ENCODE peak calls at places on chromosomes 4 and X, in eight cellular contexts. One of them, this sample, is unnamed. For H3K4me1, the result is how much of the 10 kb centered on the place peaks cover.

GRCh38 chrX:69068295-69069085 is 96.8 kb downstream of the PJA1 start:
- DNase-seq in right cardiac atrium: no peak
- DNase-seq in GM23248: no peak
- DNase-seq in mesenchymal stem cell: no peak
- DNase-seq in SK-N-SH: peak
- DNase-seq in endothelial cell of umbilical vein: no peak
- DNase-seq in psoas muscle: no peak
- DNase-seq in OCI-LY7: no peak
- DNase-seq in this sample: no peak

GRCh38 chr4:40924096-40924792 is 174.5 kb downstream of the NSUN7 start:
- DNase-seq in SK-N-SH: peak
- DNase-seq in GM23248: peak
- DNase-seq in right cardiac atrium: peak
- DNase-seq in mesenchymal stem cell: peak
- DNase-seq in psoas muscle: peak
- DNase-seq in endothelial cell of umbilical vein: peak
- DNase-seq in OCI-LY7: peak
- DNase-seq in this sample: peak

GRCh38 chr4:8403173-8403753 is 37.3 kb downstream of the ACOX3 start:
- DNase-seq in psoas muscle: peak
- DNase-seq in SK-N-SH: peak
- DNase-seq in OCI-LY7: peak
- DNase-seq in right cardiac atrium: peak
- DNase-seq in GM23248: peak
- DNase-seq in mesenchymal stem cell: peak
- DNase-seq in endothelial cell of umbilical vein: peak
- DNase-seq in this sample: peak

GRCh38 chr4:17027495-17027894 is 129.1 kb upstream of the LDB2 start:
- DNase-seq in mesenchymal stem cell: peak
- DNase-seq in endothelial cell of umbilical vein: peak
- DNase-seq in SK-N-SH: no peak
- DNase-seq in psoas muscle: no peak
- DNase-seq in GM23248: peak
- DNase-seq in OCI-LY7: no peak
- DNase-seq in right cardiac atrium: no peak
- DNase-seq in this sample: no peak

GRCh38 chr4:105060628-105061027 is 86.0 kb upstream of the TET2 start:
- DNase-seq in psoas muscle: no peak
- DNase-seq in OCI-LY7: no peak
- DNase-seq in SK-N-SH: no peak
- DNase-seq in GM23248: no peak
- DNase-seq in right cardiac atrium: no peak
- DNase-seq in mesenchymal stem cell: no peak
- DNase-seq in endothelial cell of umbilical vein: no peak
- DNase-seq in this sample: no peak

GRCh38 chr4:86934147-86934771 is 552 bp upstream of the AFF1 start:
- DNase-seq in endothelial cell of umbilical vein: no peak
- DNase-seq in psoas muscle: no peak
- DNase-seq in GM23248: peak
- DNase-seq in mesenchymal stem cell: no peak
- DNase-seq in OCI-LY7: no peak
- DNase-seq in right cardiac atrium: no peak
- DNase-seq in SK-N-SH: peak
- DNase-seq in this sample: no peak

GRCh38 chr4:6619116-6619465 is 21.4 kb upstream of the MRFAP1 start:
- DNase-seq in right cardiac atrium: no peak
- DNase-seq in SK-N-SH: no peak
- DNase-seq in psoas muscle: no peak
- DNase-seq in mesenchymal stem cell: no peak
- DNase-seq in OCI-LY7: no peak
- DNase-seq in GM23248: no peak
- DNase-seq in endothelial cell of umbilical vein: no peak
- DNase-seq in this sample: no peak

GRCh38 chrX:24676403-24677024 is 17.2 kb upstream of the POLA1 start:
- DNase-seq in GM23248: peak
- DNase-seq in psoas muscle: no peak
- DNase-seq in SK-N-SH: peak
- DNase-seq in OCI-LY7: peak
- DNase-seq in endothelial cell of umbilical vein: peak
- DNase-seq in mesenchymal stem cell: peak
- DNase-seq in right cardiac atrium: no peak
- DNase-seq in this sample: no peak

GRCh38 chrX:57951666-57952319 is 41.5 kb upstream of the ZXDA start:
- DNase-seq in right cardiac atrium: peak
- DNase-seq in OCI-LY7: peak
- DNase-seq in psoas muscle: peak
- DNase-seq in GM23248: no peak
- DNase-seq in endothelial cell of umbilical vein: no peak
- DNase-seq in SK-N-SH: no peak
- DNase-seq in mesenchymal stem cell: no peak
- DNase-seq in this sample: no peak

GRCh38 chr4:122963222-122963621 is 40.8 kb upstream of the NUDT6 start:
- DNase-seq in mesenchymal stem cell: peak
- DNase-seq in right cardiac atrium: no peak
- DNase-seq in endothelial cell of umbilical vein: no peak
- DNase-seq in psoas muscle: no peak
- DNase-seq in SK-N-SH: no peak
- DNase-seq in GM23248: peak
- DNase-seq in OCI-LY7: no peak
- DNase-seq in this sample: no peak

GRCh38 chr4:142582340-142582739 is 263.8 kb downstream of the INPP4B start:
- DNase-seq in psoas muscle: no peak
- DNase-seq in mesenchymal stem cell: no peak
- DNase-seq in SK-N-SH: no peak
- DNase-seq in GM23248: peak
- DNase-seq in right cardiac atrium: no peak
- DNase-seq in endothelial cell of umbilical vein: no peak
- DNase-seq in OCI-LY7: no peak
- DNase-seq in this sample: no peak

GRCh38 chr4:17758459-17758858 is 23.0 kb downstream of the FAM184B start:
- DNase-seq in mesenchymal stem cell: no peak
- DNase-seq in right cardiac atrium: no peak
- DNase-seq in psoas muscle: no peak
- DNase-seq in GM23248: no peak
- DNase-seq in endothelial cell of umbilical vein: no peak
- DNase-seq in SK-N-SH: no peak
- DNase-seq in OCI-LY7: no peak
- DNase-seq in this sample: no peak

GRCh38 chr4:1512738-1513660 is 106.8 kb upstream of the NKX1-1 start:
- DNase-seq in right cardiac atrium: peak
- DNase-seq in SK-N-SH: peak
- DNase-seq in mesenchymal stem cell: peak
- DNase-seq in OCI-LY7: no peak
- DNase-seq in endothelial cell of umbilical vein: peak
- DNase-seq in psoas muscle: peak
- DNase-seq in GM23248: peak
- DNase-seq in this sample: peak

GRCh38 chrX:64205735-64206491 is 405 bp upstream of the AMER1 start:
- DNase-seq in psoas muscle: peak
- DNase-seq in endothelial cell of umbilical vein: peak
- DNase-seq in SK-N-SH: peak
- DNase-seq in OCI-LY7: peak
- DNase-seq in right cardiac atrium: peak
- DNase-seq in GM23248: peak
- DNase-seq in mesenchymal stem cell: peak
- DNase-seq in this sample: peak

GRCh38 chrX:66728818-66729271 is 90.0 kb upstream of the EDA2R start:
- DNase-seq in SK-N-SH: peak
- DNase-seq in mesenchymal stem cell: peak
- DNase-seq in endothelial cell of umbilical vein: peak
- DNase-seq in OCI-LY7: peak
- DNase-seq in right cardiac atrium: peak
- DNase-seq in psoas muscle: no peak
- DNase-seq in GM23248: peak
- DNase-seq in this sample: no peak

GRCh38 chr4:40594261-40595178 is 35.1 kb downstream of the RBM47 start:
- DNase-seq in GM23248: peak
- DNase-seq in OCI-LY7: no peak
- DNase-seq in endothelial cell of umbilical vein: no peak
- DNase-seq in mesenchymal stem cell: no peak
- DNase-seq in SK-N-SH: no peak
- DNase-seq in right cardiac atrium: no peak
- DNase-seq in psoas muscle: no peak
- DNase-seq in this sample: no peak

GRCh38 chrX:53280703-53281320 is 572 bp downstream of the IQSEC2 start:
- DNase-seq in psoas muscle: peak
- DNase-seq in right cardiac atrium: peak
- DNase-seq in SK-N-SH: no peak
- DNase-seq in endothelial cell of umbilical vein: peak
- DNase-seq in mesenchymal stem cell: peak
- DNase-seq in OCI-LY7: no peak
- DNase-seq in GM23248: peak
- DNase-seq in this sample: no peak

GRCh38 chr4:101019313-101019712 is 328.0 kb downstream of the PPP3CA start:
- DNase-seq in GM23248: no peak
- DNase-seq in endothelial cell of umbilical vein: no peak
- DNase-seq in mesenchymal stem cell: no peak
- DNase-seq in psoas muscle: no peak
- DNase-seq in right cardiac atrium: no peak
- DNase-seq in OCI-LY7: no peak
- DNase-seq in SK-N-SH: no peak
- DNase-seq in this sample: no peak

GRCh38 chr4:17347445-17347844 is 164.4 kb downstream of the QDPR start:
- DNase-seq in OCI-LY7: peak
- DNase-seq in psoas muscle: no peak
- DNase-seq in GM23248: peak
- DNase-seq in mesenchymal stem cell: no peak
- DNase-seq in SK-N-SH: peak
- DNase-seq in endothelial cell of umbilical vein: peak
- DNase-seq in right cardiac atrium: no peak
- DNase-seq in this sample: peak

GRCh38 chr4:133149932-133150642 is 993 bp downstream of the PCDH10 start:
- DNase-seq in right cardiac atrium: peak
- DNase-seq in GM23248: no peak
- DNase-seq in mesenchymal stem cell: peak
- DNase-seq in psoas muscle: no peak
- DNase-seq in endothelial cell of umbilical vein: peak
- DNase-seq in SK-N-SH: no peak
- DNase-seq in OCI-LY7: no peak
- DNase-seq in this sample: no peak

GRCh38 chr4:133147922-133148689 is 988 bp upstream of the PCDH10 start:
- DNase-seq in psoas muscle: peak
- DNase-seq in OCI-LY7: no peak
- DNase-seq in GM23248: peak
- DNase-seq in mesenchymal stem cell: peak
- DNase-seq in SK-N-SH: peak
- DNase-seq in right cardiac atrium: peak
- DNase-seq in endothelial cell of umbilical vein: peak
- DNase-seq in this sample: no peak

GRCh38 chr4:133148690-133149363 is at the start of gene PCDH10:
- DNase-seq in OCI-LY7: no peak
- DNase-seq in right cardiac atrium: peak
- DNase-seq in psoas muscle: peak
- DNase-seq in mesenchymal stem cell: peak
- DNase-seq in endothelial cell of umbilical vein: peak
- DNase-seq in GM23248: peak
- DNase-seq in SK-N-SH: peak
- DNase-seq in this sample: peak

GRCh38 chr4:133150643-133151300 is 1.7 kb downstream of the PCDH10 start:
- DNase-seq in endothelial cell of umbilical vein: peak
- DNase-seq in right cardiac atrium: peak
- DNase-seq in SK-N-SH: peak
- DNase-seq in mesenchymal stem cell: peak
- DNase-seq in GM23248: peak
- DNase-seq in OCI-LY7: no peak
- DNase-seq in psoas muscle: peak
- DNase-seq in this sample: no peak

GRCh38 chr4:133149364-133149695 is 236 bp downstream of the PCDH10 start:
- DNase-seq in GM23248: no peak
- DNase-seq in endothelial cell of umbilical vein: no peak
- DNase-seq in right cardiac atrium: no peak
- DNase-seq in psoas muscle: no peak
- DNase-seq in OCI-LY7: no peak
- DNase-seq in mesenchymal stem cell: no peak
- DNase-seq in SK-N-SH: no peak
- DNase-seq in this sample: no peak
- H3K27ac ChIP-seq in GM23248: no peak
- H3K27ac ChIP-seq in endothelial cell of umbilical vein: peak
- H3K27ac ChIP-seq in right cardiac atrium: no peak
- H3K27ac ChIP-seq in psoas muscle: no peak
- H3K27ac ChIP-seq in OCI-LY7: no peak
- H3K27ac ChIP-seq in mesenchymal stem cell: no peak
- H3K27ac ChIP-seq in SK-N-SH: no peak
- H3K27ac ChIP-seq in this sample: no peak

DNA sequence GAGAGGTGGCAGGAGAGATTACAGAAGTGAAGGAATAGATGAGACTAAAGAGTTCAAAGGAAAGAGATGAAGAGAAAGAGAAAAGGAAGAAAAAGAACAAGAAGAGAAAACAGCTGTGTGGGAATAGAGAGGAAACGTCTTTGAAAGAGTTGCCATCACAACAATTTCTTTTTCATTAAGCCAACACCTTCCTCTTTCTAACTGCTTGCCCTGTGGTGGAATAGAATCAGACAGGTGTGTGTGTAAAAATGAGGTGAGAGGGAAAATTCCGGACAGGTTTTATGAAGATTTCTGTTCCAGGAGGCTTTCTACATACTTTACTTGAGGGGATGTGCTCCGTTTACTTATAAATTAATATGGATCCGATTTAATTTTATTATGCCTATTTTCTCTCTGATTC is 28.8 kb downstream of the DTHD1 start:
- DNase-seq in endothelial cell of umbilical vein: no peak
- DNase-seq in OCI-LY7: no peak
- DNase-seq in GM23248: no peak
- DNase-seq in mesenchymal stem cell: no peak
- DNase-seq in SK-N-SH: no peak
- DNase-seq in right cardiac atrium: no peak
- DNase-seq in psoas muscle: no peak
- DNase-seq in this sample: no peak
- H3K4me1 ChIP-seq in endothelial cell of umbilical vein: under half
- H3K4me1 ChIP-seq in OCI-LY7: under half
- H3K4me1 ChIP-seq in GM23248: under half
- H3K4me1 ChIP-seq in mesenchymal stem cell: under half
- H3K4me1 ChIP-seq in SK-N-SH: under half
- H3K4me1 ChIP-seq in right cardiac atrium: under half
- H3K4me1 ChIP-seq in psoas muscle: under half
- H3K4me1 ChIP-seq in this sample: under half

GRCh38 chrX:38871129-38872029 is 70.1 kb downstream of the MID1IP1 start:
- DNase-seq in GM23248: no peak
- DNase-seq in endothelial cell of umbilical vein: no peak
- DNase-seq in mesenchymal stem cell: no peak
- DNase-seq in psoas muscle: no peak
- DNase-seq in SK-N-SH: no peak
- DNase-seq in right cardiac atrium: no peak
- DNase-seq in OCI-LY7: no peak
- DNase-seq in this sample: no peak
- H3K27ac ChIP-seq in GM23248: no peak
- H3K27ac ChIP-seq in endothelial cell of umbilical vein: no peak
- H3K27ac ChIP-seq in mesenchymal stem cell: no peak
- H3K27ac ChIP-seq in psoas muscle: peak
- H3K27ac ChIP-seq in SK-N-SH: no peak
- H3K27ac ChIP-seq in right cardiac atrium: no peak
- H3K27ac ChIP-seq in OCI-LY7: no peak
- H3K27ac ChIP-seq in this sample: no peak

DNA sequence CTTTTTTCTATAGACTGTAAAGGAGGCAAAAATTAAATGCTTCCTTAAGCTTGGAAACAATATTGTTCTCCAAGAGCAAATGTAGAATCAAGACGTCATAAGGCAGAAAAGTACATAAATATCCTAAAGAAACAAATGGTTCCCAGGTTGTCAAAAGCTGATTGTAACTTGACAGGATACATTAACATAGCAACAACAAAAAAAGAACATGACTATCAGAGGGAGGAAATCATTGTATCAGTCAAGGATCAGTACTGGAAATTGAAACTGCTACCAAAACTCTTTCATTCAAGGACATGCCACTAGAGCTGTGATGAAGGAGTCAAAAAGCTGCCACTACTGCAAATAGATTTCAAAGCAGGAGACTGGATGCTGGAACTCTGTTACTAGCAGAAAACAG is 168.3 kb downstream of the BTC start:
- DNase-seq in SK-N-SH: no peak
- DNase-seq in OCI-LY7: no peak
- DNase-seq in endothelial cell of umbilical vein: peak
- DNase-seq in psoas muscle: no peak
- DNase-seq in right cardiac atrium: no peak
- DNase-seq in GM23248: no peak
- DNase-seq in mesenchymal stem cell: peak
- DNase-seq in this sample: no peak
- H3K4me1 ChIP-seq in SK-N-SH: under half
- H3K4me1 ChIP-seq in OCI-LY7: under half
- H3K4me1 ChIP-seq in endothelial cell of umbilical vein: half or more
- H3K4me1 ChIP-seq in psoas muscle: under half
- H3K4me1 ChIP-seq in right cardiac atrium: under half
- H3K4me1 ChIP-seq in GM23248: under half
- H3K4me1 ChIP-seq in mesenchymal stem cell: under half
- H3K4me1 ChIP-seq in this sample: under half

This sample was measured in right lobe of liver.